ENCODE peak calls at places on chromosome 3, in eight cellular contexts. One of them, this sample, is unnamed.

GRCh38 chr3:155242342-155242741 is 51.1 kb downstream of the STRIT1 start:
- DNase-seq in Kasumi-1: no peak
- DNase-seq in NCI-H774: no peak
- DNase-seq in GM12878: no peak
- DNase-seq in fibroblast of mammary gland: peak; percentile 91
- DNase-seq in M059J: no peak
- DNase-seq in NCI-H345: no peak
- DNase-seq in activated CD4-positive, alpha-beta T cell treated with anti-CD3 and anti-CD28 coated beads for 1 hour: no peak
- DNase-seq in this sample: no peak

GRCh38 chr3:30112904-30113484 is 493.4 kb upstream of the TGFBR2 start:
- DNase-seq in Kasumi-1: peak; percentile 89
- DNase-seq in NCI-H774: peak; percentile 18
- DNase-seq in GM12878: no peak
- DNase-seq in fibroblast of mammary gland: peak; percentile 70
- DNase-seq in M059J: peak; percentile 50
- DNase-seq in NCI-H345: peak; percentile 31
- DNase-seq in activated CD4-positive, alpha-beta T cell treated with anti-CD3 and anti-CD28 coated beads for 1 hour: no peak
- DNase-seq in this sample: no peak

GRCh38 chr3:158160958-158161357 is 51.1 kb downstream of the RSRC1 start:
- DNase-seq in Kasumi-1: no peak
- DNase-seq in NCI-H774: no peak
- DNase-seq in GM12878: no peak
- DNase-seq in fibroblast of mammary gland: peak; percentile 97
- DNase-seq in M059J: peak; percentile 77
- DNase-seq in NCI-H345: no peak
- DNase-seq in activated CD4-positive, alpha-beta T cell treated with anti-CD3 and anti-CD28 coated beads for 1 hour: no peak
- DNase-seq in this sample: no peak

GRCh38 chr3:131350506-131350905 is 31.1 kb upstream of the NUDT16 start:
- DNase-seq in Kasumi-1: no peak
- DNase-seq in NCI-H774: no peak
- DNase-seq in GM12878: no peak
- DNase-seq in fibroblast of mammary gland: peak; percentile 50
- DNase-seq in M059J: peak; percentile 46
- DNase-seq in NCI-H345: no peak
- DNase-seq in activated CD4-positive, alpha-beta T cell treated with anti-CD3 and anti-CD28 coated beads for 1 hour: no peak
- DNase-seq in this sample: no peak

GRCh38 chr3:177968891-177969290 is 567.3 kb upstream of the KCNMB2 start:
- DNase-seq in Kasumi-1: no peak
- DNase-seq in NCI-H774: no peak
- DNase-seq in GM12878: no peak
- DNase-seq in fibroblast of mammary gland: peak; percentile 25
- DNase-seq in M059J: peak; percentile 64
- DNase-seq in NCI-H345: no peak
- DNase-seq in activated CD4-positive, alpha-beta T cell treated with anti-CD3 and anti-CD28 coated beads for 1 hour: no peak
- DNase-seq in this sample: no peak

GRCh38 chr3:117306299-117306698 is 596.7 kb downstream of the TUSC7 start:
- DNase-seq in Kasumi-1: no peak
- DNase-seq in NCI-H774: no peak
- DNase-seq in GM12878: peak; percentile 5
- DNase-seq in fibroblast of mammary gland: no peak
- DNase-seq in M059J: no peak
- DNase-seq in NCI-H345: no peak
- DNase-seq in activated CD4-positive, alpha-beta T cell treated with anti-CD3 and anti-CD28 coated beads for 1 hour: no peak
- DNase-seq in this sample: no peak

GRCh38 chr3:103966749-103967148 is 1400.0 kb upstream of the ALCAM start:
- DNase-seq in Kasumi-1: no peak
- DNase-seq in NCI-H774: no peak
- DNase-seq in GM12878: no peak
- DNase-seq in fibroblast of mammary gland: no peak
- DNase-seq in M059J: no peak
- DNase-seq in NCI-H345: no peak
- DNase-seq in activated CD4-positive, alpha-beta T cell treated with anti-CD3 and anti-CD28 coated beads for 1 hour: no peak
- DNase-seq in this sample: no peak

GRCh38 chr3:153247331-153248311 is 85.6 kb downstream of the RAP2B start:
- DNase-seq in Kasumi-1: no peak
- DNase-seq in NCI-H774: no peak
- DNase-seq in GM12878: no peak
- DNase-seq in fibroblast of mammary gland: peak; percentile 25
- DNase-seq in M059J: peak; percentile 32
- DNase-seq in NCI-H345: no peak
- DNase-seq in activated CD4-positive, alpha-beta T cell treated with anti-CD3 and anti-CD28 coated beads for 1 hour: no peak
- DNase-seq in this sample: no peak

GRCh38 chr3:33582234-33582633 is 135.8 kb downstream of the CLASP2 start:
- DNase-seq in Kasumi-1: no peak
- DNase-seq in NCI-H774: no peak
- DNase-seq in GM12878: no peak
- DNase-seq in fibroblast of mammary gland: no peak
- DNase-seq in M059J: no peak
- DNase-seq in NCI-H345: no peak
- DNase-seq in activated CD4-positive, alpha-beta T cell treated with anti-CD3 and anti-CD28 coated beads for 1 hour: no peak
- DNase-seq in this sample: no peak

GRCh38 chr3:69718832-69719231 is 20.4 kb upstream of the MITF start:
- DNase-seq in Kasumi-1: no peak
- DNase-seq in NCI-H774: no peak
- DNase-seq in GM12878: no peak
- DNase-seq in fibroblast of mammary gland: no peak
- DNase-seq in M059J: peak; percentile 2
- DNase-seq in NCI-H345: no peak
- DNase-seq in activated CD4-positive, alpha-beta T cell treated with anti-CD3 and anti-CD28 coated beads for 1 hour: no peak
- DNase-seq in this sample: no peak

GRCh38 chr3:138678874-138679392 is 70.4 kb downstream of the FAIM start:
- DNase-seq in Kasumi-1: no peak
- DNase-seq in NCI-H774: no peak
- DNase-seq in GM12878: no peak
- DNase-seq in fibroblast of mammary gland: no peak
- DNase-seq in M059J: no peak
- DNase-seq in NCI-H345: no peak
- DNase-seq in activated CD4-positive, alpha-beta T cell treated with anti-CD3 and anti-CD28 coated beads for 1 hour: no peak
- DNase-seq in this sample: no peak

GRCh38 chr3:159627229-159627628 is 361.4 kb upstream of the IL12A start:
- DNase-seq in Kasumi-1: no peak
- DNase-seq in NCI-H774: peak; percentile 27
- DNase-seq in GM12878: no peak
- DNase-seq in fibroblast of mammary gland: no peak
- DNase-seq in M059J: peak; percentile 79
- DNase-seq in NCI-H345: no peak
- DNase-seq in activated CD4-positive, alpha-beta T cell treated with anti-CD3 and anti-CD28 coated beads for 1 hour: no peak
- DNase-seq in this sample: no peak

GRCh38 chr3:105688821-105689220 is 180.0 kb downstream of the CBLB start:
- DNase-seq in Kasumi-1: no peak
- DNase-seq in NCI-H774: no peak
- DNase-seq in GM12878: no peak
- DNase-seq in fibroblast of mammary gland: peak; percentile 7
- DNase-seq in M059J: no peak
- DNase-seq in NCI-H345: no peak
- DNase-seq in activated CD4-positive, alpha-beta T cell treated with anti-CD3 and anti-CD28 coated beads for 1 hour: no peak
- DNase-seq in this sample: no peak

GRCh38 chr3:114213669-114214541 is 23.5 kb downstream of the ZNF80 start:
- DNase-seq in Kasumi-1: peak; percentile 64
- DNase-seq in NCI-H774: no peak
- DNase-seq in GM12878: peak; percentile 84
- DNase-seq in fibroblast of mammary gland: peak; percentile 84
- DNase-seq in M059J: peak; percentile 82
- DNase-seq in NCI-H345: peak; percentile 27
- DNase-seq in activated CD4-positive, alpha-beta T cell treated with anti-CD3 and anti-CD28 coated beads for 1 hour: peak; percentile 57
- DNase-seq in this sample: peak; percentile 73

GRCh38 chr3:101936419-101937331 is 87.4 kb downstream of the NFKBIZ start:
- DNase-seq in Kasumi-1: peak; percentile 89
- DNase-seq in NCI-H774: no peak
- DNase-seq in GM12878: peak; percentile 95
- DNase-seq in fibroblast of mammary gland: peak; percentile 92
- DNase-seq in M059J: peak; percentile 95
- DNase-seq in NCI-H345: no peak
- DNase-seq in activated CD4-positive, alpha-beta T cell treated with anti-CD3 and anti-CD28 coated beads for 1 hour: no peak
- DNase-seq in this sample: no peak

GRCh38 chr3:134394380-134394779 is 20.1 kb upstream of the AMOTL2 start:
- DNase-seq in Kasumi-1: no peak
- DNase-seq in NCI-H774: no peak
- DNase-seq in GM12878: no peak
- DNase-seq in fibroblast of mammary gland: no peak
- DNase-seq in M059J: no peak
- DNase-seq in NCI-H345: no peak
- DNase-seq in activated CD4-positive, alpha-beta T cell treated with anti-CD3 and anti-CD28 coated beads for 1 hour: no peak
- DNase-seq in this sample: no peak

GRCh38 chr3:173957646-173958045 is 560.1 kb downstream of the NLGN1 start:
- DNase-seq in Kasumi-1: no peak
- DNase-seq in NCI-H774: no peak
- DNase-seq in GM12878: no peak
- DNase-seq in fibroblast of mammary gland: no peak
- DNase-seq in M059J: no peak
- DNase-seq in NCI-H345: no peak
- DNase-seq in activated CD4-positive, alpha-beta T cell treated with anti-CD3 and anti-CD28 coated beads for 1 hour: no peak
- DNase-seq in this sample: no peak

GRCh38 chr3:173652093-173652492 is 254.5 kb downstream of the NLGN1 start:
- DNase-seq in Kasumi-1: no peak
- DNase-seq in NCI-H774: no peak
- DNase-seq in GM12878: no peak
- DNase-seq in fibroblast of mammary gland: no peak
- DNase-seq in M059J: peak; percentile 49
- DNase-seq in NCI-H345: no peak
- DNase-seq in activated CD4-positive, alpha-beta T cell treated with anti-CD3 and anti-CD28 coated beads for 1 hour: no peak
- DNase-seq in this sample: no peak

GRCh38 chr3:3825025-3825424 is 25.8 kb downstream of the LRRN1 start:
- DNase-seq in Kasumi-1: no peak
- DNase-seq in NCI-H774: no peak
- DNase-seq in GM12878: no peak
- DNase-seq in fibroblast of mammary gland: no peak
- DNase-seq in M059J: no peak
- DNase-seq in NCI-H345: no peak
- DNase-seq in activated CD4-positive, alpha-beta T cell treated with anti-CD3 and anti-CD28 coated beads for 1 hour: no peak
- DNase-seq in this sample: no peak

GRCh38 chr3:190038050-190038631 is 82.6 kb downstream of the P3H2 start:
- DNase-seq in Kasumi-1: no peak
- DNase-seq in NCI-H774: no peak
- DNase-seq in GM12878: no peak
- DNase-seq in fibroblast of mammary gland: peak; percentile 79
- DNase-seq in M059J: peak; percentile 92
- DNase-seq in NCI-H345: peak; percentile 62
- DNase-seq in activated CD4-positive, alpha-beta T cell treated with anti-CD3 and anti-CD28 coated beads for 1 hour: no peak
- DNase-seq in this sample: no peak

GRCh38 chr3:72938471-72939265 is 50.8 kb downstream of the GXYLT2 start:
- DNase-seq in Kasumi-1: peak; percentile 81
- DNase-seq in NCI-H774: no peak
- DNase-seq in GM12878: no peak
- DNase-seq in fibroblast of mammary gland: peak; percentile 94
- DNase-seq in M059J: peak; percentile 27
- DNase-seq in NCI-H345: peak; percentile 26
- DNase-seq in activated CD4-positive, alpha-beta T cell treated with anti-CD3 and anti-CD28 coated beads for 1 hour: no peak
- DNase-seq in this sample: no peak

GRCh38 chr3:37096292-37096691 is 78.1 kb downstream of the LRRFIP2 start:
- DNase-seq in Kasumi-1: no peak
- DNase-seq in NCI-H774: no peak
- DNase-seq in GM12878: no peak
- DNase-seq in fibroblast of mammary gland: peak; percentile 50
- DNase-seq in M059J: peak; percentile 76
- DNase-seq in NCI-H345: no peak
- DNase-seq in activated CD4-positive, alpha-beta T cell treated with anti-CD3 and anti-CD28 coated beads for 1 hour: no peak
- DNase-seq in this sample: no peak

GRCh38 chr3:114557791-114558190 is 264.0 kb downstream of the TIGIT start:
- DNase-seq in Kasumi-1: no peak
- DNase-seq in NCI-H774: no peak
- DNase-seq in GM12878: no peak
- DNase-seq in fibroblast of mammary gland: peak; percentile 46
- DNase-seq in M059J: peak; percentile 43
- DNase-seq in NCI-H345: no peak
- DNase-seq in activated CD4-positive, alpha-beta T cell treated with anti-CD3 and anti-CD28 coated beads for 1 hour: no peak
- DNase-seq in this sample: no peak

GRCh38 chr3:119227064-119227850 is 13.4 kb downstream of the B4GALT4 start:
- DNase-seq in Kasumi-1: no peak
- DNase-seq in NCI-H774: no peak
- DNase-seq in GM12878: no peak
- DNase-seq in fibroblast of mammary gland: no peak
- DNase-seq in M059J: no peak
- DNase-seq in NCI-H345: no peak
- DNase-seq in activated CD4-positive, alpha-beta T cell treated with anti-CD3 and anti-CD28 coated beads for 1 hour: no peak
- DNase-seq in this sample: no peak

GRCh38 chr3:2870714-2871353 is 239.3 kb downstream of the IL5RA start:
- DNase-seq in Kasumi-1: no peak
- DNase-seq in NCI-H774: no peak
- DNase-seq in GM12878: no peak
- DNase-seq in fibroblast of mammary gland: peak; percentile 19
- DNase-seq in M059J: no peak
- DNase-seq in NCI-H345: no peak
- DNase-seq in activated CD4-positive, alpha-beta T cell treated with anti-CD3 and anti-CD28 coated beads for 1 hour: no peak
- DNase-seq in this sample: no peak

GRCh38 chr3:180679178-180680096 is at the start of gene CCDC39:
- DNase-seq in Kasumi-1: no peak
- DNase-seq in NCI-H774: peak; percentile 95
- DNase-seq in GM12878: peak; percentile 30
- DNase-seq in fibroblast of mammary gland: peak; percentile 54
- DNase-seq in M059J: peak; percentile 76
- DNase-seq in NCI-H345: peak; percentile 96
- DNase-seq in activated CD4-positive, alpha-beta T cell treated with anti-CD3 and anti-CD28 coated beads for 1 hour: peak; percentile 43
- DNase-seq in this sample: peak; percentile 16

GRCh38 chr3:53354945-53355498 is 7.7 kb upstream of the DCP1A start:
- DNase-seq in Kasumi-1: no peak
- DNase-seq in NCI-H774: no peak
- DNase-seq in GM12878: no peak
- DNase-seq in fibroblast of mammary gland: no peak
- DNase-seq in M059J: peak; percentile 34
- DNase-seq in NCI-H345: no peak
- DNase-seq in activated CD4-positive, alpha-beta T cell treated with anti-CD3 and anti-CD28 coated beads for 1 hour: no peak
- DNase-seq in this sample: no peak

GRCh38 chr3:138935864-138936762 is 10.8 kb downstream of the FOXL2 start:
- DNase-seq in Kasumi-1: peak; percentile 63
- DNase-seq in NCI-H774: no peak
- DNase-seq in GM12878: no peak
- DNase-seq in fibroblast of mammary gland: peak; percentile 48
- DNase-seq in M059J: peak; percentile 75
- DNase-seq in NCI-H345: peak; percentile 34
- DNase-seq in activated CD4-positive, alpha-beta T cell treated with anti-CD3 and anti-CD28 coated beads for 1 hour: peak; percentile 51
- DNase-seq in this sample: peak; percentile 66

GRCh38 chr3:18444597-18445420 is 19.7 kb upstream of the SATB1 start:
- DNase-seq in Kasumi-1: peak; percentile 72
- DNase-seq in NCI-H774: peak; percentile 39
- DNase-seq in GM12878: no peak
- DNase-seq in fibroblast of mammary gland: peak; percentile 22
- DNase-seq in M059J: peak; percentile 45
- DNase-seq in NCI-H345: peak; percentile 32
- DNase-seq in activated CD4-positive, alpha-beta T cell treated with anti-CD3 and anti-CD28 coated beads for 1 hour: peak; percentile 66
- DNase-seq in this sample: peak; percentile 76

This sample was measured in natural killer cell.